ENCODE peak calls at places on chromosomes 16 and 17, in seven cellular contexts. O is heart left ventricle; M is CD14-positive monocyte; S is HS-5; J is GM19239; K is neural progenitor cell; B is naive thymus-derived CD8-positive, alpha-beta T cell. R is an unnamed sample.

GRCh38 chr16:81175325-81175891 is 63.1 kb upstream of the BCO1 start:
- DNase-seq in O (no peak), M (no peak), S (no peak), J (no peak), K (no peak), B (no peak), R (no peak)

GRCh38 chr16:85019659-85020245 is 7.8 kb upstream of the KIAA0513 start:
- DNase-seq in O (no peak), M (no peak), S (no peak), J (no peak), K (no peak), B (no peak), R (no peak)

GRCh38 chr16:1746693-1747195 is 24.6 kb downstream of the NME3 start:
- DNase-seq in O (no peak), M (no peak), S (no peak), J (no peak), K (no peak), B (no peak), R (no peak)

GRCh38 chr16:48102083-48103008 is 53.4 kb downstream of the ABCC12 start:
- DNase-seq in O (no peak), M (no peak), S (no peak), J (no peak), K (no peak), B (no peak), R (no peak)

GRCh38 chr17:36529121-36529520 is 5.5 kb downstream of the MYO19 start:
- DNase-seq in O (no peak), M (no peak), S (no peak), J (no peak), K (no peak), B (no peak), R (no peak)

GRCh38 chr16:59783191-59783590 is 1049.1 kb upstream of the GOT2 start:
- DNase-seq in O (no peak), M (no peak), S (peak), J (no peak), K (no peak), B (no peak), R (no peak)

GRCh38 chr16:55081622-55082593 is 151.2 kb downstream of the IRX5 start:
- DNase-seq in O (no peak), M (no peak), S (no peak), J (no peak), K (no peak), B (no peak), R (no peak)

GRCh38 chr16:84774810-84775209 is 45.0 kb upstream of the CRISPLD2 start:
- DNase-seq in O (no peak), M (peak), S (peak), J (no peak), K (no peak), B (no peak), R (no peak)

GRCh38 chr16:1791256-1791942 is 2.1 kb downstream of the IGFALS start:
- DNase-seq in O (peak), M (no peak), S (no peak), J (no peak), K (no peak), B (no peak), R (no peak)

GRCh38 chr17:83128306-83129240 is 49.2 kb downstream of the METRNL start:
- DNase-seq in O (no peak), M (no peak), S (no peak), J (no peak), K (no peak), B (no peak), R (no peak)

GRCh38 chr17:9646556-9646905 is 1.2 kb downstream of the USP43 start:
- DNase-seq in O (no peak), M (no peak), S (no peak), J (no peak), K (peak), B (no peak), R (no peak)

GRCh38 chr17:14464741-14465140 is 163.9 kb downstream of the HS3ST3B1 start:
- DNase-seq in O (no peak), M (no peak), S (peak), J (no peak), K (no peak), B (no peak), R (no peak)

GRCh38 chr17:40915199-40915661 is 22.2 kb downstream of the KRT23 start:
- DNase-seq in O (no peak), M (no peak), S (peak), J (no peak), K (no peak), B (no peak), R (no peak)

GRCh38 chr16:57893559-57894389 is 77.2 kb downstream of the CNGB1 start:
- DNase-seq in O (no peak), M (peak), S (peak), J (no peak), K (no peak), B (no peak), R (no peak)

GRCh38 chr16:61901689-61902088 is 134.5 kb downstream of the CDH8 start:
- DNase-seq in O (no peak), M (no peak), S (no peak), J (no peak), K (no peak), B (no peak), R (no peak)

GRCh38 chr16:14105976-14106375 is 34.9 kb downstream of the MRTFB start:
- DNase-seq in O (no peak), M (no peak), S (no peak), J (no peak), K (no peak), B (no peak), R (no peak)

GRCh38 chr17:14282700-14283099 is 18.2 kb upstream of the HS3ST3B1 start:
- DNase-seq in O (no peak), M (no peak), S (no peak), J (no peak), K (no peak), B (no peak), R (no peak)